ENCODE peak calls at places on chromosomes 7 and 10, in ten cellular contexts. I is thyroid gland, V is neural progenitor cell, H is upper lobe of right lung, A is tibial artery, G is GM23338, M is body of pancreas, J is mucosa of descending colon, U is colonic mucosa, N is A549. Z is an unnamed sample.
A peak's percentile ranks its signal among the peaks of the same experiment; 100 is the strongest.

GRCh38 chr10:66748217-66748616 is 177.6 kb upstream of the LRRTM3 start:
- DNase-seq in I (no peak), V (no peak), H (no peak), A (no peak), G (no peak), M (no peak), J (no peak), U (no peak), N (no peak), Z (no peak)

GRCh38 chr7:31023877-31024276 is 28.2 kb upstream of the ADCYAP1R1 start:
- DNase-seq in I (no peak), V (no peak), H (no peak), A (no peak), G (no peak), M (no peak), J (no peak), U (no peak), N (no peak), Z (no peak)

GRCh38 chr7:13851756-13852155 is 137.7 kb downstream of the ETV1 start:
- DNase-seq in I (no peak), V (peak; percentile 40), H (no peak), A (no peak), G (peak; percentile 34), M (no peak), J (no peak), U (no peak), N (no peak), Z (peak; percentile 71)

GRCh38 chr7:41222704-41223103 is 480.2 kb downstream of the INHBA start:
- DNase-seq in I (no peak), V (no peak), H (no peak), A (no peak), G (no peak), M (no peak), J (no peak), U (no peak), N (no peak), Z (peak; percentile 55)

GRCh38 chr7:34107306-34107705 is 202.0 kb downstream of the BMPER start:
- DNase-seq in I (no peak), V (no peak), H (no peak), A (no peak), G (no peak), M (no peak), J (no peak), U (no peak), N (no peak), Z (peak; percentile 80)

GRCh38 chr10:84540022-84540616 is 211.7 kb downstream of the CCSER2 start:
- DNase-seq in I (no peak), V (no peak), H (no peak), A (no peak), G (no peak), M (no peak), J (no peak), U (no peak), N (peak; percentile 48), Z (peak; percentile 89)

GRCh38 chr7:112707655-112708054 is 82.5 kb downstream of the TMEM168 start:
- DNase-seq in I (no peak), V (no peak), H (no peak), A (no peak), G (no peak), M (no peak), J (no peak), U (no peak), N (no peak), Z (no peak)

GRCh38 chr7:89623018-89623672 is 531.1 kb upstream of the STEAP1 start:
- DNase-seq in I (peak; percentile 19), V (peak; percentile 59), H (no peak), A (no peak), G (peak; percentile 66), M (peak; percentile 44), J (no peak), U (no peak), N (peak; percentile 36), Z (no peak)

GRCh38 chr7:44540592-44541027 is 520 bp downstream of the NPC1L1 start:
- DNase-seq in I (no peak), V (no peak), H (peak; percentile 30), A (peak; percentile 31), G (no peak), M (no peak), J (no peak), U (no peak), N (no peak), Z (no peak)

GRCh38 chr7:1454471-1455065 is 4.7 kb downstream of the MICALL2 start:
- DNase-seq in I (no peak), V (no peak), H (no peak), A (no peak), G (no peak), M (peak; percentile 42), J (no peak), U (no peak), N (no peak), Z (no peak)

GRCh38 chr7:1455241-1455939 is 3.9 kb downstream of the MICALL2 start:
- DNase-seq in I (peak; percentile 95), V (no peak), H (peak; percentile 93), A (no peak), G (no peak), M (peak; percentile 97), J (peak; percentile 91), U (peak; percentile 82), N (no peak), Z (no peak)

GRCh38 chr7:1457949-1458675 is 1.2 kb downstream of the MICALL2 start:
- DNase-seq in I (no peak), V (no peak), H (no peak), A (no peak), G (no peak), M (no peak), J (no peak), U (no peak), N (no peak), Z (no peak)

GRCh38 chr7:1457059-1457948 is 2.0 kb downstream of the MICALL2 start:
- DNase-seq in I (no peak), V (no peak), H (no peak), A (no peak), G (no peak), M (no peak), J (no peak), U (peak; percentile 46), N (no peak), Z (no peak)

DNA sequence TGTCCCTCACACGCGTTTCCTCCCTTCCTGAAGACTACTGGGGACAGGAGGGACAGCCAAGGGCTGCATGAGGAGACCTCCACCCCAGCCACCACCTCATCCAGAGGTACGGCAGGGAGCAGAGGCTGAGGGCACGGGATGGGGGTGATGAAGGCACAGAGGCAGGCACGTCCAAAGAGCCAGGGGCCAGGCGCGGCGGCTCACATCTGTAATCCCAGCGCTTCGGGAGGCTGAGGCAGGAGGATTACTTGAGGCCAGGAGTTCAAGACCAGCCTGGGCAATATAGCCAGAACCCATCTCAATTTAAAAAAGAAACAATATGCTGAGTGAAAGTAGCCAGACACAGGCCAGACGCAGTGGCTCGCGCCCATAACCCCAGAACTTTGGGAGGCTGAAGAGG is 3.3 kb downstream of the MICALL2 start:
- DNase-seq in I (no peak), V (no peak), H (no peak), A (no peak), G (no peak), M (no peak), J (no peak), U (no peak), N (no peak), Z (no peak)
- H3K4me3 ChIP-seq in I (no peak overlapping the region), V (no peak overlapping the region), H (peak overlapping the region; percentile 41), A (no peak overlapping the region), G (no peak overlapping the region), M (no peak overlapping the region), J (no peak overlapping the region), U (peak overlapping the region; percentile 15), N (no peak overlapping the region), Z (no peak overlapping the region)

DNA sequence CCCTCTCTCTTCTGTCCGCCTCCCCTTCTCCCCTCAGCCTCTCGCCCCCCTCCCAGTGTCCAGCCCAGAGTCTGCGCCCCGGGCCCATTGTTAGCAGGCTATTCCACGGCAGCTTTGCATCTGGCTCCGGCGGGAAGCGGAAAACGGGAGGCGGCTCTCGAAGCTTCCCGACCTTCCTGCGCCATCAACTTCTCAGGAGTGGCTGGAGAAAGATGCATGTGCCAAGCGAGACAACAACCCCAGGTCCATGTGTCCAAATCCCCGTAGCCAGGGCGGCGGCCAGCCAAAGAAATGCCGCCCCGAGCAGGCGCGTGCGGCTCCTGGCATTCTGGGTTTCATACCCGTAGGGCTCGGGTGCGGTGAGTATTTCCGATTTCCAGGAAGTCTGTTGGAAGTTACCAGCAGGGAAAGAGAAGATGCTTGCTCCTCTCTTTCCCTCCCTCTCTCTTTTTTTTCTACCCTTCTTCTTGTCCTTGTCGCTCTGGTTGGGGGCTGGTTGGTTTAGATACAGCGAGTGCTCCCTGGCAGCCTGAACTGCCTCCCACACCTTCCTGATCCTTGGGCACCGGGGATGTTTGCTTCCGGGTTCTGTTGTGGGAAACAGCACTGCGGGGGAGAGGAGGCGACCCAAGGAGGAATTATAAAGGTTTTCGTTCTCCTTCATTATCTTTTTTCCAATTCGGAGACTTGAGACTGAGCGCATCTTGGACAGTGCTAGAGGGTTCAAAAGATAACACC is 1.2 kb upstream of the HOXA2 start:
- DNase-seq in I (no peak), V (peak; percentile 56), H (no peak), A (no peak), G (no peak), M (no peak), J (peak; percentile 59), U (peak; percentile 67), N (no peak), Z (peak; percentile 34)
- H3K4me3 ChIP-seq in I (no peak overlapping the region), V (no peak overlapping the region), H (peak overlapping the region; percentile 91), A (peak overlapping the region; percentile 8), G (no peak overlapping the region), M (no peak overlapping the region), J (no peak overlapping the region), U (no peak overlapping the region), N (no peak overlapping the region), Z (peak overlapping the region; percentile 35)

DNA sequence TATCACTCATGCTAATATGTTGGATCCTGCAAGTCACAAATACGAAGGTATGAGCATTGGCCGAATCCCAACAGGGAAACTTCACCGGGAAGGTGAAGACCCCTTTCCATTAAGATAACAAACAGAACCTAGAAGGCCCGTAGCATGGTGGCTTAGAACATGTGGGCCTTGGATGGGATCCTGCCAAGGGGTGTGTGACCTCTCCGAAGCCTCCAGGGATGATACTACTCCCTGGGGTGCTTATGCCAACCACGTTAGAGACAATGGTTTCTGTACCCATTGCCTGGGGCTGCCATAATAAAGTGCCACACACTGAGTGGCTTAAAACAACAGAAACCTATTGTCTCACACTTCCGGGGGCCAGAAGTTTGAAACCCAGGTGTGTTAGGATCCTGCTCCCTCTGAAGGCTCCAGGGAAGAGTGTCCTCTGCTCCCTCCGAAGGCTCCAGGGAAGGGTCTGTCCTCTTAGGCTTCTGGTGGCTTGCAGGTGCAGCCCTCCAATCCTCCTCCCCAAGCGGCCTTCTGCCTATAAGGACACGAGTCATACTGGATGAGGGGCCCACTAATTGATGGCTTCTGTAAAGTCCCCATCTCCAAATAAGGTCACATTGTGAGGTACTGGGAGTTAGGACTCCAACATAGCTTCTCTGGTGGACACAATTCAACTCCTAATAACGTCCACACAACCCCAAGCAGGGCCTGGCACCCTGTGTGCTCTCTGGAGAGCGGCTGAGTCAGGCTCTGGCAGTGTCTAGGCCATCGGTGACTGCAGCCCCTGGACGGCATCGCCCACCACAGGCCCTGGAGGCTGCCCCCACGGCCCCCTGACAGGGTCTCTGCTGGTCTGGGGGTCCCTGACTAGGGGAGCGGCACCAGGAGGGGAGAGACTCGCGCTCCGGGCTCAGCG is 992 bp upstream of the MGMT start:
- DNase-seq in I (no peak), V (no peak), H (no peak), A (no peak), G (no peak), M (no peak), J (no peak), U (no peak), N (no peak), Z (no peak)
- H3K4me3 ChIP-seq in I (peak overlapping the region; percentile 74), V (no peak overlapping the region), H (peak overlapping the region; percentile 69), A (peak overlapping the region; percentile 59), G (peak overlapping the region; percentile 36), M (peak overlapping the region; percentile 46), J (no peak overlapping the region), U (peak overlapping the region; percentile 55), N (peak overlapping the region; percentile 42), Z (peak overlapping the region; percentile 50)

GRCh38 chr7:11959121-11959520 is 127.1 kb upstream of the THSD7A start:
- DNase-seq in I (no peak), V (no peak), H (no peak), A (no peak), G (peak; percentile 20), M (no peak), J (no peak), U (no peak), N (no peak), Z (no peak)
- H3K4me3 ChIP-seq in I (no peak overlapping the region), V (no peak overlapping the region), H (no peak overlapping the region), A (no peak overlapping the region), G (peak overlapping the region; percentile 18), M (no peak overlapping the region), J (no peak overlapping the region), U (no peak overlapping the region), N (no peak overlapping the region), Z (no peak overlapping the region)

Z was measured in astrocyte.